ENCODE peak calls at places on chromosomes 12 and 14, in seven cellular contexts. One of them, this sample, is unnamed.

GRCh38 chr12:130787445-130788410 is 51.3 kb downstream of the STX2 start:
- DNase-seq in kidney: no peak
- DNase-seq in ELR: no peak
- DNase-seq in mesendoderm: peak; percentile 87
- DNase-seq in iPS-NIHi11: peak; percentile 73
- DNase-seq in stimulated activated CD8-positive, alpha-beta memory T cell treated with anti-CD3 and anti-CD28 coated beads, Interleukin-4, amount 100 ng/mL, for 24 hours: no peak
- DNase-seq in head of caudate nucleus: no peak
- DNase-seq in this sample: no peak

GRCh38 chr12:52327086-52327829 is 6.1 kb upstream of the KRT83 start:
- DNase-seq in kidney: peak; percentile 80
- DNase-seq in ELR: peak; percentile 95
- DNase-seq in mesendoderm: peak; percentile 94
- DNase-seq in iPS-NIHi11: peak; percentile 92
- DNase-seq in stimulated activated CD8-positive, alpha-beta memory T cell treated with anti-CD3 and anti-CD28 coated beads, Interleukin-4, amount 100 ng/mL, for 24 hours: peak; percentile 56
- DNase-seq in head of caudate nucleus: peak; percentile 77
- DNase-seq in this sample: peak; percentile 96

GRCh38 chr14:70183991-70184390 is 4.8 kb downstream of the SLC8A3 start:
- DNase-seq in kidney: no peak
- DNase-seq in ELR: no peak
- DNase-seq in mesendoderm: no peak
- DNase-seq in iPS-NIHi11: no peak
- DNase-seq in stimulated activated CD8-positive, alpha-beta memory T cell treated with anti-CD3 and anti-CD28 coated beads, Interleukin-4, amount 100 ng/mL, for 24 hours: no peak
- DNase-seq in head of caudate nucleus: no peak
- DNase-seq in this sample: no peak

GRCh38 chr14:73237219-73237785 is at the start of gene PAPLN:
- DNase-seq in kidney: peak; percentile 91
- DNase-seq in ELR: peak; percentile 39
- DNase-seq in mesendoderm: peak; percentile 22
- DNase-seq in iPS-NIHi11: peak; percentile 73
- DNase-seq in stimulated activated CD8-positive, alpha-beta memory T cell treated with anti-CD3 and anti-CD28 coated beads, Interleukin-4, amount 100 ng/mL, for 24 hours: no peak
- DNase-seq in head of caudate nucleus: no peak
- DNase-seq in this sample: no peak

GRCh38 chr12:40735551-40736230 is 43.5 kb downstream of the CNTN1 start:
- DNase-seq in kidney: no peak
- DNase-seq in ELR: no peak
- DNase-seq in mesendoderm: no peak
- DNase-seq in iPS-NIHi11: no peak
- DNase-seq in stimulated activated CD8-positive, alpha-beta memory T cell treated with anti-CD3 and anti-CD28 coated beads, Interleukin-4, amount 100 ng/mL, for 24 hours: no peak
- DNase-seq in head of caudate nucleus: no peak
- DNase-seq in this sample: no peak

GRCh38 chr12:101697930-101698781 is 716 bp downstream of the CHPT1 start:
- DNase-seq in kidney: peak; percentile 84
- DNase-seq in ELR: peak; percentile 52
- DNase-seq in mesendoderm: peak; percentile 32
- DNase-seq in iPS-NIHi11: peak; percentile 49
- DNase-seq in stimulated activated CD8-positive, alpha-beta memory T cell treated with anti-CD3 and anti-CD28 coated beads, Interleukin-4, amount 100 ng/mL, for 24 hours: no peak
- DNase-seq in head of caudate nucleus: peak; percentile 48
- DNase-seq in this sample: peak; percentile 32

GRCh38 chr12:92396647-92397258 is 251.1 kb upstream of the BTG1 start:
- DNase-seq in kidney: no peak
- DNase-seq in ELR: peak; percentile 56
- DNase-seq in mesendoderm: no peak
- DNase-seq in iPS-NIHi11: no peak
- DNase-seq in stimulated activated CD8-positive, alpha-beta memory T cell treated with anti-CD3 and anti-CD28 coated beads, Interleukin-4, amount 100 ng/mL, for 24 hours: no peak
- DNase-seq in head of caudate nucleus: no peak
- DNase-seq in this sample: peak; percentile 81

GRCh38 chr14:74221741-74222140 is 17.5 kb upstream of the VSX2 start:
- DNase-seq in kidney: no peak
- DNase-seq in ELR: no peak
- DNase-seq in mesendoderm: no peak
- DNase-seq in iPS-NIHi11: no peak
- DNase-seq in stimulated activated CD8-positive, alpha-beta memory T cell treated with anti-CD3 and anti-CD28 coated beads, Interleukin-4, amount 100 ng/mL, for 24 hours: no peak
- DNase-seq in head of caudate nucleus: no peak
- DNase-seq in this sample: no peak

GRCh38 chr14:63308723-63309317 is 9.9 kb downstream of the GPHB5 start:
- DNase-seq in kidney: no peak
- DNase-seq in ELR: peak; percentile 47
- DNase-seq in mesendoderm: peak; percentile 70
- DNase-seq in iPS-NIHi11: peak; percentile 45
- DNase-seq in stimulated activated CD8-positive, alpha-beta memory T cell treated with anti-CD3 and anti-CD28 coated beads, Interleukin-4, amount 100 ng/mL, for 24 hours: no peak
- DNase-seq in head of caudate nucleus: no peak
- DNase-seq in this sample: no peak

GRCh38 chr12:11757531-11757930 is 108.1 kb downstream of the ETV6 start:
- DNase-seq in kidney: no peak
- DNase-seq in ELR: no peak
- DNase-seq in mesendoderm: no peak
- DNase-seq in iPS-NIHi11: no peak
- DNase-seq in stimulated activated CD8-positive, alpha-beta memory T cell treated with anti-CD3 and anti-CD28 coated beads, Interleukin-4, amount 100 ng/mL, for 24 hours: no peak
- DNase-seq in head of caudate nucleus: no peak
- DNase-seq in this sample: no peak

GRCh38 chr12:26195250-26195640 is at the start of gene SSPN:
- DNase-seq in kidney: peak; percentile 91
- DNase-seq in ELR: peak; percentile 69
- DNase-seq in mesendoderm: no peak
- DNase-seq in iPS-NIHi11: peak; percentile 62
- DNase-seq in stimulated activated CD8-positive, alpha-beta memory T cell treated with anti-CD3 and anti-CD28 coated beads, Interleukin-4, amount 100 ng/mL, for 24 hours: no peak
- DNase-seq in head of caudate nucleus: peak; percentile 85
- DNase-seq in this sample: no peak

GRCh38 chr12:59861635-59862034 is 265.8 kb downstream of the SLC16A7 start:
- DNase-seq in kidney: no peak
- DNase-seq in ELR: no peak
- DNase-seq in mesendoderm: no peak
- DNase-seq in iPS-NIHi11: no peak
- DNase-seq in stimulated activated CD8-positive, alpha-beta memory T cell treated with anti-CD3 and anti-CD28 coated beads, Interleukin-4, amount 100 ng/mL, for 24 hours: no peak
- DNase-seq in head of caudate nucleus: no peak
- DNase-seq in this sample: no peak

GRCh38 chr14:51394391-51394790 is 154.3 kb downstream of the TMX1 start:
- DNase-seq in kidney: no peak
- DNase-seq in ELR: peak; percentile 32
- DNase-seq in mesendoderm: no peak
- DNase-seq in iPS-NIHi11: no peak
- DNase-seq in stimulated activated CD8-positive, alpha-beta memory T cell treated with anti-CD3 and anti-CD28 coated beads, Interleukin-4, amount 100 ng/mL, for 24 hours: no peak
- DNase-seq in head of caudate nucleus: no peak
- DNase-seq in this sample: no peak

GRCh38 chr12:55619352-55620138 is 17.1 kb upstream of the OR10P1 start:
- DNase-seq in kidney: no peak
- DNase-seq in ELR: peak; percentile 95
- DNase-seq in mesendoderm: peak; percentile 97
- DNase-seq in iPS-NIHi11: peak; percentile 80
- DNase-seq in stimulated activated CD8-positive, alpha-beta memory T cell treated with anti-CD3 and anti-CD28 coated beads, Interleukin-4, amount 100 ng/mL, for 24 hours: no peak
- DNase-seq in head of caudate nucleus: no peak
- DNase-seq in this sample: peak; percentile 85

GRCh38 chr14:57412341-57412740 is 22.0 kb downstream of the NAA30 start:
- DNase-seq in kidney: no peak
- DNase-seq in ELR: no peak
- DNase-seq in mesendoderm: no peak
- DNase-seq in iPS-NIHi11: no peak
- DNase-seq in stimulated activated CD8-positive, alpha-beta memory T cell treated with anti-CD3 and anti-CD28 coated beads, Interleukin-4, amount 100 ng/mL, for 24 hours: no peak
- DNase-seq in head of caudate nucleus: no peak
- DNase-seq in this sample: no peak

GRCh38 chr12:64946132-64946829 is 121.8 kb downstream of the TBC1D30 start:
- DNase-seq in kidney: no peak
- DNase-seq in ELR: no peak
- DNase-seq in mesendoderm: no peak
- DNase-seq in iPS-NIHi11: no peak
- DNase-seq in stimulated activated CD8-positive, alpha-beta memory T cell treated with anti-CD3 and anti-CD28 coated beads, Interleukin-4, amount 100 ng/mL, for 24 hours: no peak
- DNase-seq in head of caudate nucleus: peak; percentile 84
- DNase-seq in this sample: no peak

GRCh38 chr12:64864319-64864718 is 39.9 kb downstream of the TBC1D30 start:
- DNase-seq in kidney: no peak
- DNase-seq in ELR: no peak
- DNase-seq in mesendoderm: no peak
- DNase-seq in iPS-NIHi11: no peak
- DNase-seq in stimulated activated CD8-positive, alpha-beta memory T cell treated with anti-CD3 and anti-CD28 coated beads, Interleukin-4, amount 100 ng/mL, for 24 hours: no peak
- DNase-seq in head of caudate nucleus: no peak
- DNase-seq in this sample: no peak

GRCh38 chr12:92503029-92503931 is 199.5 kb upstream of the PLEKHG7 start:
- DNase-seq in kidney: no peak
- DNase-seq in ELR: no peak
- DNase-seq in mesendoderm: no peak
- DNase-seq in iPS-NIHi11: no peak
- DNase-seq in stimulated activated CD8-positive, alpha-beta memory T cell treated with anti-CD3 and anti-CD28 coated beads, Interleukin-4, amount 100 ng/mL, for 24 hours: no peak
- DNase-seq in head of caudate nucleus: no peak
- DNase-seq in this sample: no peak

GRCh38 chr14:49106721-49107689 is 479.2 kb downstream of the RPS29 start:
- DNase-seq in kidney: no peak
- DNase-seq in ELR: no peak
- DNase-seq in mesendoderm: peak; percentile 40
- DNase-seq in iPS-NIHi11: no peak
- DNase-seq in stimulated activated CD8-positive, alpha-beta memory T cell treated with anti-CD3 and anti-CD28 coated beads, Interleukin-4, amount 100 ng/mL, for 24 hours: no peak
- DNase-seq in head of caudate nucleus: no peak
- DNase-seq in this sample: peak; percentile 47

GRCh38 chr14:103142031-103142430 is 18.8 kb downstream of the TNFAIP2 start:
- DNase-seq in kidney: no peak
- DNase-seq in ELR: no peak
- DNase-seq in mesendoderm: no peak
- DNase-seq in iPS-NIHi11: no peak
- DNase-seq in stimulated activated CD8-positive, alpha-beta memory T cell treated with anti-CD3 and anti-CD28 coated beads, Interleukin-4, amount 100 ng/mL, for 24 hours: no peak
- DNase-seq in head of caudate nucleus: no peak
- DNase-seq in this sample: no peak

GRCh38 chr14:61632401-61633195 is 62.7 kb upstream of the HIF1A start:
- DNase-seq in kidney: no peak
- DNase-seq in ELR: no peak
- DNase-seq in mesendoderm: no peak
- DNase-seq in iPS-NIHi11: no peak
- DNase-seq in stimulated activated CD8-positive, alpha-beta memory T cell treated with anti-CD3 and anti-CD28 coated beads, Interleukin-4, amount 100 ng/mL, for 24 hours: no peak
- DNase-seq in head of caudate nucleus: no peak
- DNase-seq in this sample: no peak

GRCh38 chr14:106507354-106507753 is 981.0 kb downstream of the TMEM121 start:
- DNase-seq in kidney: no peak
- DNase-seq in ELR: no peak
- DNase-seq in mesendoderm: no peak
- DNase-seq in iPS-NIHi11: no peak
- DNase-seq in stimulated activated CD8-positive, alpha-beta memory T cell treated with anti-CD3 and anti-CD28 coated beads, Interleukin-4, amount 100 ng/mL, for 24 hours: no peak
- DNase-seq in head of caudate nucleus: no peak
- DNase-seq in this sample: no peak

GRCh38 chr14:103393078-103393477 is 7.9 kb downstream of the MARK3 start:
- DNase-seq in kidney: no peak
- DNase-seq in ELR: no peak
- DNase-seq in mesendoderm: peak; percentile 71
- DNase-seq in iPS-NIHi11: no peak
- DNase-seq in stimulated activated CD8-positive, alpha-beta memory T cell treated with anti-CD3 and anti-CD28 coated beads, Interleukin-4, amount 100 ng/mL, for 24 hours: no peak
- DNase-seq in head of caudate nucleus: no peak
- DNase-seq in this sample: no peak

GRCh38 chr12:34601689-34602088 is 579.4 kb downstream of the ALG10 start:
- DNase-seq in kidney: peak; percentile 22
- DNase-seq in ELR: no peak
- DNase-seq in mesendoderm: no peak
- DNase-seq in iPS-NIHi11: no peak
- DNase-seq in stimulated activated CD8-positive, alpha-beta memory T cell treated with anti-CD3 and anti-CD28 coated beads, Interleukin-4, amount 100 ng/mL, for 24 hours: no peak
- DNase-seq in head of caudate nucleus: no peak
- DNase-seq in this sample: no peak

GRCh38 chr14:79542121-79542520 is 669.2 kb downstream of the DIO2 start:
- DNase-seq in kidney: no peak
- DNase-seq in ELR: no peak
- DNase-seq in mesendoderm: no peak
- DNase-seq in iPS-NIHi11: no peak
- DNase-seq in stimulated activated CD8-positive, alpha-beta memory T cell treated with anti-CD3 and anti-CD28 coated beads, Interleukin-4, amount 100 ng/mL, for 24 hours: no peak
- DNase-seq in head of caudate nucleus: no peak
- DNase-seq in this sample: no peak

GRCh38 chr12:2265461-2266167 is 212.8 kb downstream of the CACNA1C start:
- DNase-seq in kidney: no peak
- DNase-seq in ELR: peak; percentile 61
- DNase-seq in mesendoderm: no peak
- DNase-seq in iPS-NIHi11: no peak
- DNase-seq in stimulated activated CD8-positive, alpha-beta memory T cell treated with anti-CD3 and anti-CD28 coated beads, Interleukin-4, amount 100 ng/mL, for 24 hours: no peak
- DNase-seq in head of caudate nucleus: peak; percentile 45
- DNase-seq in this sample: no peak

GRCh38 chr14:101442451-101442850 is 118.8 kb upstream of the DIO3 start:
- DNase-seq in kidney: no peak
- DNase-seq in ELR: no peak
- DNase-seq in mesendoderm: no peak
- DNase-seq in iPS-NIHi11: no peak
- DNase-seq in stimulated activated CD8-positive, alpha-beta memory T cell treated with anti-CD3 and anti-CD28 coated beads, Interleukin-4, amount 100 ng/mL, for 24 hours: peak; percentile 56
- DNase-seq in head of caudate nucleus: no peak
- DNase-seq in this sample: no peak

GRCh38 chr14:104353921-104354701 is 215.7 kb downstream of the KIF26A start:
- DNase-seq in kidney: peak; percentile 74
- DNase-seq in ELR: no peak
- DNase-seq in mesendoderm: no peak
- DNase-seq in iPS-NIHi11: no peak
- DNase-seq in stimulated activated CD8-positive, alpha-beta memory T cell treated with anti-CD3 and anti-CD28 coated beads, Interleukin-4, amount 100 ng/mL, for 24 hours: no peak
- DNase-seq in head of caudate nucleus: peak; percentile 6
- DNase-seq in this sample: no peak

GRCh38 chr12:108335349-108336119 is 3.6 kb downstream of the CMKLR1 start:
- DNase-seq in kidney: no peak
- DNase-seq in ELR: no peak
- DNase-seq in mesendoderm: no peak
- DNase-seq in iPS-NIHi11: no peak
- DNase-seq in stimulated activated CD8-positive, alpha-beta memory T cell treated with anti-CD3 and anti-CD28 coated beads, Interleukin-4, amount 100 ng/mL, for 24 hours: no peak
- DNase-seq in head of caudate nucleus: no peak
- DNase-seq in this sample: no peak

GRCh38 chr12:118360785-118361404 is 11.8 kb downstream of the TAOK3 start:
- DNase-seq in kidney: no peak
- DNase-seq in ELR: peak; percentile 89
- DNase-seq in mesendoderm: no peak
- DNase-seq in iPS-NIHi11: no peak
- DNase-seq in stimulated activated CD8-positive, alpha-beta memory T cell treated with anti-CD3 and anti-CD28 coated beads, Interleukin-4, amount 100 ng/mL, for 24 hours: no peak
- DNase-seq in head of caudate nucleus: no peak
- DNase-seq in this sample: peak; percentile 81

GRCh38 chr12:93415723-93416464 is 25.9 kb downstream of the UBE2N start:
- DNase-seq in kidney: no peak
- DNase-seq in ELR: no peak
- DNase-seq in mesendoderm: no peak
- DNase-seq in iPS-NIHi11: no peak
- DNase-seq in stimulated activated CD8-positive, alpha-beta memory T cell treated with anti-CD3 and anti-CD28 coated beads, Interleukin-4, amount 100 ng/mL, for 24 hours: no peak
- DNase-seq in head of caudate nucleus: no peak
- DNase-seq in this sample: no peak

This sample was measured in HT1080.